ENCODE peak calls at places on chromosomes 3 and 15, in nine cellular contexts. One of them, this sample, is unnamed.

GRCh38 chr15:26628071-26628470 is 144.8 kb downstream of the GABRB3 start:
- DNase-seq in tibial nerve: no peak
- DNase-seq in uterus: no peak
- DNase-seq in IMR-90: no peak
- DNase-seq in K562: peak; percentile 21
- DNase-seq in stomach: no peak
- DNase-seq in heart left ventricle: no peak
- DNase-seq in endothelial cell of umbilical vein: no peak
- DNase-seq in A549: peak; percentile 54
- DNase-seq in this sample: no peak

GRCh38 chr3:38588276-38588971 is 61.1 kb downstream of the SCN5A start:
- DNase-seq in IMR-90: no peak
- DNase-seq in tibial nerve: no peak
- DNase-seq in uterus: no peak
- DNase-seq in A549: no peak
- DNase-seq in endothelial cell of umbilical vein: no peak
- DNase-seq in heart left ventricle: peak; percentile 78
- DNase-seq in K562: no peak
- DNase-seq in stomach: peak; percentile 22
- DNase-seq in this sample: peak; percentile 4

GRCh38 chr3:122745365-122746021 is 48.1 kb downstream of the HSPBAP1 start:
- DNase-seq in endothelial cell of umbilical vein: no peak
- DNase-seq in IMR-90: peak; percentile 90
- DNase-seq in stomach: no peak
- DNase-seq in heart left ventricle: no peak
- DNase-seq in A549: no peak
- DNase-seq in K562: peak; percentile 5
- DNase-seq in tibial nerve: no peak
- DNase-seq in uterus: no peak
- DNase-seq in this sample: no peak

GRCh38 chr3:146912233-146913015 is 307.3 kb upstream of the PLSCR5 start:
- DNase-seq in IMR-90: no peak
- DNase-seq in A549: no peak
- DNase-seq in endothelial cell of umbilical vein: peak; percentile 22
- DNase-seq in K562: no peak
- DNase-seq in uterus: no peak
- DNase-seq in heart left ventricle: no peak
- DNase-seq in tibial nerve: no peak
- DNase-seq in stomach: no peak
- DNase-seq in this sample: no peak

GRCh38 chr15:37709669-37710068 is 224.8 kb upstream of the TMCO5A start:
- DNase-seq in heart left ventricle: no peak
- DNase-seq in stomach: no peak
- DNase-seq in uterus: no peak
- DNase-seq in tibial nerve: no peak
- DNase-seq in IMR-90: no peak
- DNase-seq in K562: no peak
- DNase-seq in endothelial cell of umbilical vein: no peak
- DNase-seq in A549: no peak
- DNase-seq in this sample: no peak

GRCh38 chr15:62469478-62469873 is 304.4 kb upstream of the C2CD4B start:
- DNase-seq in heart left ventricle: no peak
- DNase-seq in endothelial cell of umbilical vein: no peak
- DNase-seq in A549: no peak
- DNase-seq in stomach: no peak
- DNase-seq in tibial nerve: no peak
- DNase-seq in K562: no peak
- DNase-seq in uterus: no peak
- DNase-seq in IMR-90: peak; percentile 47
- DNase-seq in this sample: no peak

GRCh38 chr3:56137406-56137805 is 330.9 kb downstream of the ERC2 start:
- DNase-seq in uterus: no peak
- DNase-seq in K562: no peak
- DNase-seq in stomach: no peak
- DNase-seq in tibial nerve: no peak
- DNase-seq in endothelial cell of umbilical vein: peak; percentile 91
- DNase-seq in IMR-90: no peak
- DNase-seq in heart left ventricle: no peak
- DNase-seq in A549: no peak
- DNase-seq in this sample: no peak

GRCh38 chr15:47460775-47461174 is 256.5 kb upstream of the SEMA6D start:
- DNase-seq in endothelial cell of umbilical vein: peak; percentile 35
- DNase-seq in uterus: no peak
- DNase-seq in tibial nerve: no peak
- DNase-seq in K562: no peak
- DNase-seq in A549: no peak
- DNase-seq in heart left ventricle: no peak
- DNase-seq in IMR-90: no peak
- DNase-seq in stomach: no peak
- DNase-seq in this sample: no peak

GRCh38 chr15:50358805-50359204 is 3.8 kb upstream of the GABPB1 start:
- DNase-seq in uterus: no peak
- DNase-seq in tibial nerve: no peak
- DNase-seq in IMR-90: peak; percentile 59
- DNase-seq in stomach: no peak
- DNase-seq in K562: peak; percentile 68
- DNase-seq in heart left ventricle: no peak
- DNase-seq in A549: peak; percentile 77
- DNase-seq in endothelial cell of umbilical vein: peak; percentile 41
- DNase-seq in this sample: peak; percentile 33

DNA sequence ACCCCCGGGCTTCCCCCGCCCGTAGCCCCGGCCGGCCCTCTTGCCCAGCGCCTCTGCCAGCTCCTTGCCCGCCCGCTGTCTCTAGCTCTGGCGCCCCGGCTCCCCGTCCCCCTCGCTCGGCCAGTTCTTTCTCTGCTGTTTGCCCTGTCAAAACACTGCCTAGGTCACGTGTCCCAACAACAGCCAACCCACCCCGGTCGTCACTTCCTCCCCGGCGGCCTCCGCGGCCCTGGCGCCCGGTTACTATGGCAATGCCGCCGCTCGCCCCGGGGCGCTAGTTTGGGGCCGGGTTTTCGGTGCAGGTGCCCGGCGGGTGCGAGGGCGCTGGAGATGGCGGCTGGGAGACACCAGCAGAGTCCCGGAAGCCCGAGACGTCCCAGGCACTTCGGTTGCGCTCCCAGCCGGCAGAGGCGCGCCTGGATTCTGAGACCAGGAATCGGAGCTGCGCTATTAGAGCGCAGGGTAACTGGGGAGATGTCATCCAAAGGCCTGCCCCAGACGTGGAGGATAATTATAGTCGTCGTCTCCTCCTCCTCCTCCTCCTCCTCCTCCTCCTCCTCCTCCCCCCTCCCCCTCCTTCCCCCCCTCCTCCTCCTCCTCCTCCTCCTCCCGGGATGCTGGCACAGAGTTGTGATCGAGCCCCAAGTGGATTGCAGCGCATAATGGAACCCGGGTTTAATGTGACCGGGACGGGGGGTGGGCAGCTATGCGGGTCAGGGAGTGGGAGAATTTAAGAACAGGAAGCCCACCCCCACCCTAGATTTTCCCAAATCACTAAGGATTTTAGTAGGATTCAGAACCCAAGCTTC is at the start of gene ATOSA:
- DNase-seq in tibial nerve: peak; percentile 85
- DNase-seq in heart left ventricle: peak; percentile 94
- DNase-seq in uterus: peak; percentile 88
- DNase-seq in stomach: peak; percentile 92
- DNase-seq in K562: peak; percentile 87
- DNase-seq in endothelial cell of umbilical vein: peak; percentile 90
- DNase-seq in IMR-90: peak; percentile 84
- DNase-seq in A549: peak; percentile 90
- DNase-seq in this sample: peak; percentile 96
- TF ChIP-seq POLR2A in tibial nerve: peak; percentile 76
- TF ChIP-seq POLR2A in heart left ventricle: no peak
- TF ChIP-seq POLR2A in uterus: peak; percentile 94
- TF ChIP-seq POLR2A in stomach: peak; percentile 48
- TF ChIP-seq POLR2A in K562: no peak
- TF ChIP-seq POLR2A in endothelial cell of umbilical vein: no peak
- TF ChIP-seq POLR2A in IMR-90: no peak
- TF ChIP-seq POLR2A in A549: no peak
- TF ChIP-seq POLR2A in this sample: peak; percentile 74

GRCh38 chr3:18423401-18424212 is 1.5 kb downstream of the SATB1 start:
- DNase-seq in endothelial cell of umbilical vein: peak; percentile 61
- DNase-seq in A549: no peak
- DNase-seq in heart left ventricle: peak; percentile 45
- DNase-seq in K562: peak; percentile 31
- DNase-seq in stomach: peak; percentile 48
- DNase-seq in uterus: peak; percentile 57
- DNase-seq in tibial nerve: peak; percentile 31
- DNase-seq in IMR-90: peak; percentile 51
- DNase-seq in this sample: peak; percentile 78
- H3K27ac ChIP-seq in endothelial cell of umbilical vein: no peak overlapping the region
- H3K27ac ChIP-seq in A549: no peak overlapping the region
- H3K27ac ChIP-seq in heart left ventricle: peak overlapping the region; percentile 96
- H3K27ac ChIP-seq in K562: no peak overlapping the region
- H3K27ac ChIP-seq in stomach: peak overlapping the region; percentile 93
- H3K27ac ChIP-seq in uterus: peak overlapping the region; percentile 89
- H3K27ac ChIP-seq in tibial nerve: peak overlapping the region; percentile 95
- H3K27ac ChIP-seq in IMR-90: no peak overlapping the region
- H3K27ac ChIP-seq in this sample: peak overlapping the region; percentile 68

DNA sequence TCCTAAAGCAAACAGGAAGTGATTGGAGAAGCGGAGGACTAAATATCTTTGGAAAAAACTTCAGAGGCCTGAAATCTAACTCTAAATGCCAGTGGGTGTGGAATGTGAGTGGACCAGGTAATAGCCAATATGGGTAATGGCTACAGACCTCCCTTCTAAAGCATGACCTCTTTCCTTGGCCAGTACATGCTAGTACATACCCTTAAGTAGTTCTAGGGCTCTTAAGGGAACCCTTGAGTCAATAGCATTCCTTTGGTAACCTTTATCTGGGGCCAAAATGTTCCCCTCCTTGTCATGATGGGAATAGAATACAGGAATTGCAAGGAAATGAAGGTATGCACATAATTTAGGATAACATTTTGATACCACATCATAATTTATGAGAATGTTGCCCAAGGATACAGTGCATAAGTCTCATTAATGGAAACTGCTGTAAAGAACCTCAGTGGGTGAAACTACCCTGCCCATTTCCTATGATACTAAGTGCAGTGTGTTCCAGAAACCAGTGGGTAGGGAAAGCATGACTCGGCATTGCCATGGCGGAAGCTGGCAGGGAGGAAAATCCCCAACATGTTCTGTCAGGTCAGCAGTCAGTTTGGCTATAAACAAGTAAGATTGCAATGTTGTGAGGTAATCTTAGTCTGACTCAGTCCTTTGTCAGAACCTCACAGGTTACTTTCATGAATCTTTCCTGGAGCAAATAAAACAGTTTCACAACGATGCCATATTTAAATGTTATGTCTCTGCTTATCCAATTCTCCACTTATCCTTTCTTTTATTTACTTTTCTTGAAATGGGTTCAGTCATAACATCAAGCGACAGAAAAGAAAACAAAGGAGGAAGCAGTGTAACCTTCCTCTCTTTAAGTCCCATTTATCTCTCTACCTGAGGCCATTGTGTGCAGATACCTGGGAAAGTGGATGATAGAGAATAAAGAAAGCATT is 23.5 kb upstream of the RAP2B start:
- DNase-seq in uterus: peak; percentile 29
- DNase-seq in tibial nerve: no peak
- DNase-seq in stomach: peak; percentile 70
- DNase-seq in K562: peak; percentile 17
- DNase-seq in heart left ventricle: peak; percentile 36
- DNase-seq in A549: peak; percentile 74
- DNase-seq in endothelial cell of umbilical vein: peak; percentile 97
- DNase-seq in IMR-90: peak; percentile 96
- DNase-seq in this sample: peak; percentile 24
- TF ChIP-seq POLR2A in uterus: no peak
- TF ChIP-seq POLR2A in tibial nerve: no peak
- TF ChIP-seq POLR2A in stomach: no peak
- TF ChIP-seq POLR2A in K562: no peak
- TF ChIP-seq POLR2A in heart left ventricle: no peak
- TF ChIP-seq POLR2A in A549: no peak
- TF ChIP-seq POLR2A in endothelial cell of umbilical vein: peak; percentile 49
- TF ChIP-seq POLR2A in IMR-90: no peak
- TF ChIP-seq POLR2A in this sample: no peak

GRCh38 chr3:183253961-183254815 is 1.1 kb downstream of the B3GNT5 start:
- DNase-seq in endothelial cell of umbilical vein: peak; percentile 55
- DNase-seq in uterus: peak; percentile 38
- DNase-seq in K562: peak; percentile 46
- DNase-seq in heart left ventricle: peak; percentile 47
- DNase-seq in tibial nerve: no peak
- DNase-seq in IMR-90: peak; percentile 12
- DNase-seq in stomach: peak; percentile 54
- DNase-seq in A549: no peak
- DNase-seq in this sample: peak; percentile 42

GRCh38 chr3:183252973-183253363 is at the start of gene B3GNT5:
- DNase-seq in tibial nerve: no peak
- DNase-seq in endothelial cell of umbilical vein: peak; percentile 16
- DNase-seq in uterus: peak; percentile 30
- DNase-seq in A549: no peak
- DNase-seq in stomach: peak; percentile 86
- DNase-seq in heart left ventricle: peak; percentile 46
- DNase-seq in IMR-90: no peak
- DNase-seq in K562: peak; percentile 86
- DNase-seq in this sample: peak; percentile 76

GRCh38 chr3:183252108-183252782 is 808 bp upstream of the B3GNT5 start:
- DNase-seq in IMR-90: no peak
- DNase-seq in K562: no peak
- DNase-seq in tibial nerve: no peak
- DNase-seq in stomach: no peak
- DNase-seq in uterus: no peak
- DNase-seq in A549: no peak
- DNase-seq in endothelial cell of umbilical vein: no peak
- DNase-seq in heart left ventricle: no peak
- DNase-seq in this sample: no peak

GRCh38 chr3:183253364-183253960 is 409 bp downstream of the B3GNT5 start:
- DNase-seq in stomach: peak; percentile 79
- DNase-seq in uterus: peak; percentile 83
- DNase-seq in heart left ventricle: peak; percentile 75
- DNase-seq in K562: peak; percentile 58
- DNase-seq in A549: no peak
- DNase-seq in endothelial cell of umbilical vein: peak; percentile 71
- DNase-seq in IMR-90: peak; percentile 41
- DNase-seq in tibial nerve: peak; percentile 44
- DNase-seq in this sample: peak; percentile 79

DNA sequence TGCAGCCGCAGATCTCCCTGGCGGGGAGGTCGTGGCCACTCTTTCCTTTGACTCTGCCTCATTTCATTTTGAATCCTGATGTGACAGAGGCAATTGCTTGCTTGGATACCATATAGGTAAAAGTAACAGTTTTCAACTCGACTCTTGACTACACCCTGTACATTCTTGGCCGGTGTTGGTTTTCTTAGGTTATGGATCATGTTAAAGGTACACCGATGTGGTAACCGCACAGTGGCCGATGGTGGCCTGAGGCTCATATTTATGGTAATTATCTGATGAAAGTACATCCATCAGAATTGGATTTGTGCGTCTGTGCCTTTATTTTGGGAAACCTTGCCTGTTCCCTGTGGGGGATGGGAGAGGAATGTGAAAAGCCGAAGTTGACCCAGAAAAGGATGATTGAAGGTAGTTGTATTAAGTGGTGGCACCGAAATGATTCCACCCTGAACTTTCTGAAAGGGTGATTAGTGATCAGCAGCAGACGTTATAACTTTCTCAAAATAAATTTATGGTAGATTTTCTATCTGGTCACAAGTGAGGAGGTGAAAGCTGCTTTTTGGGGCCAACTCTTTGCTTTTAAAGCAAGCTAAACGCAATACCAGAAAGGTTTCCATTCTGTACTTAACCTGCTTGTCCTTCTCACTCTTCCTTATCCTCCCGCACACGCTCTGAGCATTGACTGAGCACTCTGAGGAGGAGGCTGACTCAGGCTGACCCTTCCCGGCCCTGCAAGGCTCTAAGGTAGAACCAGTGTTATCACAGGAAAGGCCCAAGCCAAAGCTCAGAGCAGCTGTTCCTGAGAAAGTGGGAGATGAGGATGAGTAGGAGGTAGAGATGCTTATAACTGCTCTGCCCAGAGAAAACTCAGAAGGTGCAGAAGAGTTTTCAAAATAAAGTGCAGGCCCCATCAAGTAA is 2.0 kb downstream of the B3GNT5 start:
- DNase-seq in uterus: no peak
- DNase-seq in IMR-90: peak; percentile 18
- DNase-seq in A549: no peak
- DNase-seq in stomach: peak; percentile 52
- DNase-seq in endothelial cell of umbilical vein: peak; percentile 42
- DNase-seq in heart left ventricle: no peak
- DNase-seq in K562: peak; percentile 91
- DNase-seq in tibial nerve: no peak
- DNase-seq in this sample: peak; percentile 34
- H3K27ac ChIP-seq in uterus: peak overlapping the region; percentile 84
- H3K27ac ChIP-seq in IMR-90: no peak overlapping the region
- H3K27ac ChIP-seq in A549: peak overlapping the region; percentile 79
- H3K27ac ChIP-seq in stomach: peak overlapping the region; percentile 95
- H3K27ac ChIP-seq in endothelial cell of umbilical vein: peak overlapping the region; percentile 54
- H3K27ac ChIP-seq in heart left ventricle: peak overlapping the region; percentile 83
- H3K27ac ChIP-seq in K562: peak overlapping the region; percentile 83
- H3K27ac ChIP-seq in tibial nerve: peak overlapping the region; percentile 95
- H3K27ac ChIP-seq in this sample: peak overlapping the region; percentile 71